ENCODE peak calls at places on chromosomes 6 and 20, in ten cellular contexts. One of them, this sample, is unnamed.

GRCh38 chr20:6767536-6768227 is at the start of gene BMP2:
- DNase-seq in stimulated activated CD4-positive, alpha-beta T cell treated with anti-CD3 and anti-CD28 coated beads, TNF-alpha, amount 100 ng/mL, for 48 hours: no peak
- DNase-seq in ELF-1: no peak
- DNase-seq in NT2/D1: no peak
- DNase-seq in GM03348: peak
- DNase-seq in ascending aorta: no peak
- DNase-seq in PC-3: peak
- DNase-seq in SJSA1: peak
- DNase-seq in effector CD4-positive, alpha-beta T cell: no peak
- DNase-seq in coronary artery: peak
- DNase-seq in this sample: peak

GRCh38 chr6:143183735-143184134 is 123.0 kb downstream of the AIG1 start:
- DNase-seq in stimulated activated CD4-positive, alpha-beta T cell treated with anti-CD3 and anti-CD28 coated beads, TNF-alpha, amount 100 ng/mL, for 48 hours: no peak
- DNase-seq in ELF-1: no peak
- DNase-seq in NT2/D1: no peak
- DNase-seq in GM03348: no peak
- DNase-seq in ascending aorta: no peak
- DNase-seq in PC-3: no peak
- DNase-seq in SJSA1: no peak
- DNase-seq in effector CD4-positive, alpha-beta T cell: no peak
- DNase-seq in coronary artery: no peak
- DNase-seq in this sample: no peak

GRCh38 chr6:118992186-118992795 is 57.3 kb upstream of the MCM9 start:
- DNase-seq in stimulated activated CD4-positive, alpha-beta T cell treated with anti-CD3 and anti-CD28 coated beads, TNF-alpha, amount 100 ng/mL, for 48 hours: no peak
- DNase-seq in ELF-1: no peak
- DNase-seq in NT2/D1: no peak
- DNase-seq in GM03348: no peak
- DNase-seq in ascending aorta: no peak
- DNase-seq in PC-3: no peak
- DNase-seq in SJSA1: no peak
- DNase-seq in effector CD4-positive, alpha-beta T cell: no peak
- DNase-seq in coronary artery: no peak
- DNase-seq in this sample: no peak

GRCh38 chr6:43491750-43492661 is 14.6 kb downstream of the TJAP1 start:
- DNase-seq in stimulated activated CD4-positive, alpha-beta T cell treated with anti-CD3 and anti-CD28 coated beads, TNF-alpha, amount 100 ng/mL, for 48 hours: no peak
- DNase-seq in ELF-1: no peak
- DNase-seq in NT2/D1: no peak
- DNase-seq in GM03348: peak
- DNase-seq in ascending aorta: no peak
- DNase-seq in PC-3: no peak
- DNase-seq in SJSA1: peak
- DNase-seq in effector CD4-positive, alpha-beta T cell: no peak
- DNase-seq in coronary artery: no peak
- DNase-seq in this sample: peak

GRCh38 chr6:4781426-4781825 is 5.2 kb downstream of the CDYL start:
- DNase-seq in stimulated activated CD4-positive, alpha-beta T cell treated with anti-CD3 and anti-CD28 coated beads, TNF-alpha, amount 100 ng/mL, for 48 hours: no peak
- DNase-seq in ELF-1: no peak
- DNase-seq in NT2/D1: no peak
- DNase-seq in GM03348: no peak
- DNase-seq in ascending aorta: no peak
- DNase-seq in PC-3: no peak
- DNase-seq in SJSA1: no peak
- DNase-seq in effector CD4-positive, alpha-beta T cell: no peak
- DNase-seq in coronary artery: no peak
- DNase-seq in this sample: no peak

GRCh38 chr20:41466836-41467619 is 100.4 kb upstream of the EMILIN3 start:
- DNase-seq in stimulated activated CD4-positive, alpha-beta T cell treated with anti-CD3 and anti-CD28 coated beads, TNF-alpha, amount 100 ng/mL, for 48 hours: no peak
- DNase-seq in ELF-1: no peak
- DNase-seq in NT2/D1: no peak
- DNase-seq in GM03348: no peak
- DNase-seq in ascending aorta: no peak
- DNase-seq in PC-3: no peak
- DNase-seq in SJSA1: no peak
- DNase-seq in effector CD4-positive, alpha-beta T cell: no peak
- DNase-seq in coronary artery: no peak
- DNase-seq in this sample: no peak

GRCh38 chr20:12924126-12924525 is 84.6 kb upstream of the SPTLC3 start:
- DNase-seq in stimulated activated CD4-positive, alpha-beta T cell treated with anti-CD3 and anti-CD28 coated beads, TNF-alpha, amount 100 ng/mL, for 48 hours: no peak
- DNase-seq in ELF-1: no peak
- DNase-seq in NT2/D1: no peak
- DNase-seq in GM03348: no peak
- DNase-seq in ascending aorta: no peak
- DNase-seq in PC-3: no peak
- DNase-seq in SJSA1: no peak
- DNase-seq in effector CD4-positive, alpha-beta T cell: no peak
- DNase-seq in coronary artery: no peak
- DNase-seq in this sample: no peak

GRCh38 chr20:5085380-5085779 is 34.4 kb downstream of the PCNA start:
- DNase-seq in stimulated activated CD4-positive, alpha-beta T cell treated with anti-CD3 and anti-CD28 coated beads, TNF-alpha, amount 100 ng/mL, for 48 hours: no peak
- DNase-seq in ELF-1: no peak
- DNase-seq in NT2/D1: no peak
- DNase-seq in GM03348: no peak
- DNase-seq in ascending aorta: no peak
- DNase-seq in PC-3: no peak
- DNase-seq in SJSA1: no peak
- DNase-seq in effector CD4-positive, alpha-beta T cell: no peak
- DNase-seq in coronary artery: no peak
- DNase-seq in this sample: no peak

GRCh38 chr6:44002071-44002590 is 125.1 kb downstream of the MRPL14 start:
- DNase-seq in stimulated activated CD4-positive, alpha-beta T cell treated with anti-CD3 and anti-CD28 coated beads, TNF-alpha, amount 100 ng/mL, for 48 hours: no peak
- DNase-seq in ELF-1: peak
- DNase-seq in NT2/D1: peak
- DNase-seq in GM03348: peak
- DNase-seq in ascending aorta: no peak
- DNase-seq in PC-3: no peak
- DNase-seq in SJSA1: no peak
- DNase-seq in effector CD4-positive, alpha-beta T cell: no peak
- DNase-seq in coronary artery: no peak
- DNase-seq in this sample: no peak

GRCh38 chr6:145688493-145688905 is 46.8 kb downstream of the EPM2A start:
- DNase-seq in stimulated activated CD4-positive, alpha-beta T cell treated with anti-CD3 and anti-CD28 coated beads, TNF-alpha, amount 100 ng/mL, for 48 hours: no peak
- DNase-seq in ELF-1: no peak
- DNase-seq in NT2/D1: no peak
- DNase-seq in GM03348: peak
- DNase-seq in ascending aorta: no peak
- DNase-seq in PC-3: peak
- DNase-seq in SJSA1: peak
- DNase-seq in effector CD4-positive, alpha-beta T cell: no peak
- DNase-seq in coronary artery: no peak
- DNase-seq in this sample: no peak

GRCh38 chr20:6705106-6705766 is 62.2 kb upstream of the BMP2 start:
- DNase-seq in stimulated activated CD4-positive, alpha-beta T cell treated with anti-CD3 and anti-CD28 coated beads, TNF-alpha, amount 100 ng/mL, for 48 hours: no peak
- DNase-seq in ELF-1: peak
- DNase-seq in NT2/D1: no peak
- DNase-seq in GM03348: no peak
- DNase-seq in ascending aorta: no peak
- DNase-seq in PC-3: peak
- DNase-seq in SJSA1: peak
- DNase-seq in effector CD4-positive, alpha-beta T cell: no peak
- DNase-seq in coronary artery: no peak
- DNase-seq in this sample: no peak

GRCh38 chr6:165662671-165663282 is at the start of gene PDE10A:
- DNase-seq in stimulated activated CD4-positive, alpha-beta T cell treated with anti-CD3 and anti-CD28 coated beads, TNF-alpha, amount 100 ng/mL, for 48 hours: no peak
- DNase-seq in ELF-1: peak
- DNase-seq in NT2/D1: no peak
- DNase-seq in GM03348: peak
- DNase-seq in ascending aorta: no peak
- DNase-seq in PC-3: no peak
- DNase-seq in SJSA1: peak
- DNase-seq in effector CD4-positive, alpha-beta T cell: no peak
- DNase-seq in coronary artery: no peak
- DNase-seq in this sample: no peak

GRCh38 chr6:34531580-34532201 is 24.4 kb downstream of the SPDEF start:
- DNase-seq in stimulated activated CD4-positive, alpha-beta T cell treated with anti-CD3 and anti-CD28 coated beads, TNF-alpha, amount 100 ng/mL, for 48 hours: no peak
- DNase-seq in ELF-1: peak
- DNase-seq in NT2/D1: no peak
- DNase-seq in GM03348: no peak
- DNase-seq in ascending aorta: peak
- DNase-seq in PC-3: no peak
- DNase-seq in SJSA1: no peak
- DNase-seq in effector CD4-positive, alpha-beta T cell: no peak
- DNase-seq in coronary artery: no peak
- DNase-seq in this sample: no peak

GRCh38 chr6:17866876-17867444 is 120.5 kb downstream of the KIF13A start:
- DNase-seq in stimulated activated CD4-positive, alpha-beta T cell treated with anti-CD3 and anti-CD28 coated beads, TNF-alpha, amount 100 ng/mL, for 48 hours: no peak
- DNase-seq in ELF-1: no peak
- DNase-seq in NT2/D1: no peak
- DNase-seq in GM03348: no peak
- DNase-seq in ascending aorta: no peak
- DNase-seq in PC-3: peak
- DNase-seq in SJSA1: no peak
- DNase-seq in effector CD4-positive, alpha-beta T cell: no peak
- DNase-seq in coronary artery: no peak
- DNase-seq in this sample: no peak

GRCh38 chr6:13593103-13593502 is 18.7 kb downstream of the SIRT5 start:
- DNase-seq in stimulated activated CD4-positive, alpha-beta T cell treated with anti-CD3 and anti-CD28 coated beads, TNF-alpha, amount 100 ng/mL, for 48 hours: no peak
- DNase-seq in ELF-1: no peak
- DNase-seq in NT2/D1: no peak
- DNase-seq in GM03348: no peak
- DNase-seq in ascending aorta: no peak
- DNase-seq in PC-3: no peak
- DNase-seq in SJSA1: no peak
- DNase-seq in effector CD4-positive, alpha-beta T cell: no peak
- DNase-seq in coronary artery: no peak
- DNase-seq in this sample: no peak

GRCh38 chr20:44115762-44116644 is 71.0 kb downstream of the JPH2 start:
- DNase-seq in stimulated activated CD4-positive, alpha-beta T cell treated with anti-CD3 and anti-CD28 coated beads, TNF-alpha, amount 100 ng/mL, for 48 hours: no peak
- DNase-seq in ELF-1: no peak
- DNase-seq in NT2/D1: no peak
- DNase-seq in GM03348: no peak
- DNase-seq in ascending aorta: no peak
- DNase-seq in PC-3: no peak
- DNase-seq in SJSA1: no peak
- DNase-seq in effector CD4-positive, alpha-beta T cell: no peak
- DNase-seq in coronary artery: no peak
- DNase-seq in this sample: no peak

GRCh38 chr6:82239597-82239996 is 7.9 kb downstream of the IBTK start:
- DNase-seq in stimulated activated CD4-positive, alpha-beta T cell treated with anti-CD3 and anti-CD28 coated beads, TNF-alpha, amount 100 ng/mL, for 48 hours: no peak
- DNase-seq in ELF-1: no peak
- DNase-seq in NT2/D1: no peak
- DNase-seq in GM03348: no peak
- DNase-seq in ascending aorta: no peak
- DNase-seq in PC-3: no peak
- DNase-seq in SJSA1: no peak
- DNase-seq in effector CD4-positive, alpha-beta T cell: no peak
- DNase-seq in coronary artery: no peak
- DNase-seq in this sample: no peak

GRCh38 chr20:60034231-60035110 is 76.2 kb downstream of the CDH26 start:
- DNase-seq in stimulated activated CD4-positive, alpha-beta T cell treated with anti-CD3 and anti-CD28 coated beads, TNF-alpha, amount 100 ng/mL, for 48 hours: no peak
- DNase-seq in ELF-1: peak
- DNase-seq in NT2/D1: no peak
- DNase-seq in GM03348: no peak
- DNase-seq in ascending aorta: no peak
- DNase-seq in PC-3: no peak
- DNase-seq in SJSA1: no peak
- DNase-seq in effector CD4-positive, alpha-beta T cell: no peak
- DNase-seq in coronary artery: no peak
- DNase-seq in this sample: no peak

GRCh38 chr6:3088446-3088845 is 20.2 kb downstream of the RIPK1 start:
- DNase-seq in stimulated activated CD4-positive, alpha-beta T cell treated with anti-CD3 and anti-CD28 coated beads, TNF-alpha, amount 100 ng/mL, for 48 hours: no peak
- DNase-seq in ELF-1: no peak
- DNase-seq in NT2/D1: no peak
- DNase-seq in GM03348: peak
- DNase-seq in ascending aorta: no peak
- DNase-seq in PC-3: no peak
- DNase-seq in SJSA1: no peak
- DNase-seq in effector CD4-positive, alpha-beta T cell: no peak
- DNase-seq in coronary artery: peak
- DNase-seq in this sample: peak

GRCh38 chr6:132365319-132365907 is 35.9 kb downstream of the MOXD1 start:
- DNase-seq in stimulated activated CD4-positive, alpha-beta T cell treated with anti-CD3 and anti-CD28 coated beads, TNF-alpha, amount 100 ng/mL, for 48 hours: no peak
- DNase-seq in ELF-1: peak
- DNase-seq in NT2/D1: peak
- DNase-seq in GM03348: no peak
- DNase-seq in ascending aorta: no peak
- DNase-seq in PC-3: no peak
- DNase-seq in SJSA1: peak
- DNase-seq in effector CD4-positive, alpha-beta T cell: no peak
- DNase-seq in coronary artery: no peak
- DNase-seq in this sample: no peak

GRCh38 chr20:6086868-6087267 is 33.0 kb upstream of the LRRN4 start:
- DNase-seq in stimulated activated CD4-positive, alpha-beta T cell treated with anti-CD3 and anti-CD28 coated beads, TNF-alpha, amount 100 ng/mL, for 48 hours: no peak
- DNase-seq in ELF-1: no peak
- DNase-seq in NT2/D1: no peak
- DNase-seq in GM03348: no peak
- DNase-seq in ascending aorta: no peak
- DNase-seq in PC-3: no peak
- DNase-seq in SJSA1: no peak
- DNase-seq in effector CD4-positive, alpha-beta T cell: no peak
- DNase-seq in coronary artery: no peak
- DNase-seq in this sample: peak

GRCh38 chr6:106145741-106146227 is 59.6 kb downstream of the PRDM1 start:
- DNase-seq in stimulated activated CD4-positive, alpha-beta T cell treated with anti-CD3 and anti-CD28 coated beads, TNF-alpha, amount 100 ng/mL, for 48 hours: no peak
- DNase-seq in ELF-1: no peak
- DNase-seq in NT2/D1: no peak
- DNase-seq in GM03348: no peak
- DNase-seq in ascending aorta: no peak
- DNase-seq in PC-3: peak
- DNase-seq in SJSA1: no peak
- DNase-seq in effector CD4-positive, alpha-beta T cell: no peak
- DNase-seq in coronary artery: no peak
- DNase-seq in this sample: no peak

GRCh38 chr6:99333068-99333467 is 16.4 kb downstream of the FAXC start:
- DNase-seq in stimulated activated CD4-positive, alpha-beta T cell treated with anti-CD3 and anti-CD28 coated beads, TNF-alpha, amount 100 ng/mL, for 48 hours: no peak
- DNase-seq in ELF-1: no peak
- DNase-seq in NT2/D1: no peak
- DNase-seq in GM03348: no peak
- DNase-seq in ascending aorta: no peak
- DNase-seq in PC-3: no peak
- DNase-seq in SJSA1: no peak
- DNase-seq in effector CD4-positive, alpha-beta T cell: no peak
- DNase-seq in coronary artery: no peak
- DNase-seq in this sample: no peak

GRCh38 chr6:131997450-131998153 is 46.4 kb upstream of the CCN2 start:
- DNase-seq in stimulated activated CD4-positive, alpha-beta T cell treated with anti-CD3 and anti-CD28 coated beads, TNF-alpha, amount 100 ng/mL, for 48 hours: no peak
- DNase-seq in ELF-1: no peak
- DNase-seq in NT2/D1: no peak
- DNase-seq in GM03348: no peak
- DNase-seq in ascending aorta: no peak
- DNase-seq in PC-3: no peak
- DNase-seq in SJSA1: no peak
- DNase-seq in effector CD4-positive, alpha-beta T cell: no peak
- DNase-seq in coronary artery: no peak
- DNase-seq in this sample: no peak

GRCh38 chr6:31652925-31653724 is 664 bp upstream of the BAG6 start:
- DNase-seq in stimulated activated CD4-positive, alpha-beta T cell treated with anti-CD3 and anti-CD28 coated beads, TNF-alpha, amount 100 ng/mL, for 48 hours: peak
- DNase-seq in ELF-1: peak
- DNase-seq in NT2/D1: peak
- DNase-seq in GM03348: peak
- DNase-seq in ascending aorta: peak
- DNase-seq in PC-3: no peak
- DNase-seq in SJSA1: peak
- DNase-seq in effector CD4-positive, alpha-beta T cell: peak
- DNase-seq in coronary artery: peak
- DNase-seq in this sample: peak

GRCh38 chr20:6058684-6059295 is 4.9 kb upstream of the LRRN4 start:
- DNase-seq in stimulated activated CD4-positive, alpha-beta T cell treated with anti-CD3 and anti-CD28 coated beads, TNF-alpha, amount 100 ng/mL, for 48 hours: no peak
- DNase-seq in ELF-1: peak
- DNase-seq in NT2/D1: no peak
- DNase-seq in GM03348: peak
- DNase-seq in ascending aorta: no peak
- DNase-seq in PC-3: peak
- DNase-seq in SJSA1: no peak
- DNase-seq in effector CD4-positive, alpha-beta T cell: no peak
- DNase-seq in coronary artery: no peak
- DNase-seq in this sample: no peak

GRCh38 chr6:27617046-27617687 is 144.3 kb upstream of the ZNF184 start:
- DNase-seq in stimulated activated CD4-positive, alpha-beta T cell treated with anti-CD3 and anti-CD28 coated beads, TNF-alpha, amount 100 ng/mL, for 48 hours: no peak
- DNase-seq in ELF-1: peak
- DNase-seq in NT2/D1: no peak
- DNase-seq in GM03348: peak
- DNase-seq in ascending aorta: no peak
- DNase-seq in PC-3: peak
- DNase-seq in SJSA1: no peak
- DNase-seq in effector CD4-positive, alpha-beta T cell: no peak
- DNase-seq in coronary artery: no peak
- DNase-seq in this sample: no peak

GRCh38 chr6:95574811-95575210 is 2.5 kb upstream of the MANEA start:
- DNase-seq in stimulated activated CD4-positive, alpha-beta T cell treated with anti-CD3 and anti-CD28 coated beads, TNF-alpha, amount 100 ng/mL, for 48 hours: no peak
- DNase-seq in ELF-1: no peak
- DNase-seq in NT2/D1: no peak
- DNase-seq in GM03348: peak
- DNase-seq in ascending aorta: no peak
- DNase-seq in PC-3: peak
- DNase-seq in SJSA1: no peak
- DNase-seq in effector CD4-positive, alpha-beta T cell: no peak
- DNase-seq in coronary artery: no peak
- DNase-seq in this sample: peak

This sample was measured in RWPE1.